ENCODE peak calls at places on chromosomes 6 and 20, in nine cellular contexts. O is breast epithelium, K is H1, C is esophagus squamous epithelium, R is sigmoid colon, E is transverse colon, D is gastrocnemius medialis, J is HCT116, G is A549. Z is an unnamed sample. For H3K4me1, the result is how much of the 10 kb centered on the place peaks cover.

GRCh38 chr6:842141-842540 is 149.2 kb upstream of the EXOC2 start:
- DNase-seq in O (no peak), K (no peak), C (no peak), R (no peak), E (peak), D (no peak), J (no peak), G (no peak), Z (no peak)

GRCh38 chr6:29509711-29510110 is 22.0 kb upstream of the MAS1L start:
- DNase-seq in O (no peak), K (no peak), C (no peak), R (no peak), E (no peak), D (no peak), J (no peak), G (no peak), Z (no peak)

GRCh38 chr6:90162648-90163409 is 133.8 kb downstream of the BACH2 start:
- DNase-seq in O (no peak), K (no peak), C (no peak), R (no peak), E (no peak), D (no peak), J (no peak), G (no peak), Z (no peak)

GRCh38 chr6:157106487-157106886 is 216.8 kb downstream of the TMEM242 start:
- DNase-seq in O (no peak), K (no peak), C (no peak), R (no peak), E (no peak), D (peak), J (peak), G (peak), Z (no peak)

GRCh38 chr6:70388814-70389213 is 24.5 kb upstream of the FAM135A start:
- DNase-seq in O (no peak), K (no peak), C (no peak), R (no peak), E (no peak), D (no peak), J (no peak), G (no peak), Z (no peak)

GRCh38 chr20:10474606-10475184 is 39.6 kb downstream of the SLX4IP start:
- DNase-seq in O (no peak), K (no peak), C (no peak), R (peak), E (no peak), D (peak), J (no peak), G (no peak), Z (peak)

GRCh38 chr20:19552144-19552895 is 205.7 kb upstream of the RIN2 start:
- DNase-seq in O (no peak), K (peak), C (no peak), R (peak), E (no peak), D (no peak), J (no peak), G (peak), Z (no peak)

GRCh38 chr6:155259202-155259601 is 4.6 kb upstream of the CLDN20 start:
- DNase-seq in O (no peak), K (no peak), C (no peak), R (no peak), E (no peak), D (no peak), J (no peak), G (no peak), Z (no peak)

GRCh38 chr6:74044417-74045096 is 348.6 kb downstream of the CD109 start:
- DNase-seq in O (no peak), K (no peak), C (no peak), R (no peak), E (no peak), D (no peak), J (no peak), G (peak), Z (no peak)

GRCh38 chr20:59231124-59231804 is 67.6 kb downstream of the ZNF831 start:
- DNase-seq in O (no peak), K (no peak), C (no peak), R (no peak), E (no peak), D (no peak), J (no peak), G (no peak), Z (no peak)

GRCh38 chr6:134363323-134364039 is 45.6 kb upstream of the SGK1 start:
- DNase-seq in O (no peak), K (no peak), C (no peak), R (no peak), E (no peak), D (no peak), J (peak), G (peak), Z (no peak)

GRCh38 chr6:161212902-161213301 is 61.0 kb downstream of the AGPAT4 start:
- DNase-seq in O (no peak), K (no peak), C (no peak), R (no peak), E (no peak), D (no peak), J (no peak), G (no peak), Z (no peak)

GRCh38 chr6:27296106-27296783 is 15.8 kb downstream of the POM121L2 start:
- DNase-seq in O (no peak), K (peak), C (no peak), R (no peak), E (no peak), D (no peak), J (peak), G (peak), Z (no peak)

GRCh38 chr20:15654208-15654649 is 919.0 kb downstream of the KIF16B start:
- DNase-seq in O (no peak), K (peak), C (no peak), R (no peak), E (peak), D (no peak), J (peak), G (peak), Z (no peak)

GRCh38 chr6:45808917-45809316 is 206.7 kb downstream of the CLIC5 start:
- DNase-seq in O (no peak), K (no peak), C (no peak), R (no peak), E (peak), D (no peak), J (no peak), G (no peak), Z (no peak)

GRCh38 chr6:33987531-33988021 is 158.3 kb downstream of the GRM4 start:
- DNase-seq in O (peak), K (peak), C (no peak), R (no peak), E (peak), D (no peak), J (peak), G (no peak), Z (no peak)

GRCh38 chr20:44326391-44327159 is 10.3 kb upstream of the R3HDML start:
- DNase-seq in O (no peak), K (peak), C (no peak), R (no peak), E (no peak), D (no peak), J (no peak), G (no peak), Z (no peak)

GRCh38 chr20:44288252-44288651 is 22.8 kb downstream of the FITM2 start:
- DNase-seq in O (no peak), K (no peak), C (no peak), R (no peak), E (peak), D (no peak), J (no peak), G (no peak), Z (no peak)

GRCh38 chr6:43926644-43927524 is 156.9 kb downstream of the VEGFA start:
- DNase-seq in O (peak), K (no peak), C (no peak), R (peak), E (peak), D (no peak), J (peak), G (peak), Z (no peak)

GRCh38 chr20:22556565-22557056 is 27.8 kb downstream of the FOXA2 start:
- DNase-seq in O (no peak), K (no peak), C (no peak), R (no peak), E (no peak), D (no peak), J (no peak), G (no peak), Z (no peak)

GRCh38 chr6:157787080-157787479 is 36.0 kb upstream of the SNX9 start:
- DNase-seq in O (no peak), K (no peak), C (no peak), R (no peak), E (peak), D (peak), J (no peak), G (peak), Z (no peak)

GRCh38 chr6:38824243-38824894 is 109.3 kb downstream of the DNAH8 start:
- DNase-seq in O (no peak), K (no peak), C (no peak), R (no peak), E (no peak), D (no peak), J (no peak), G (no peak), Z (no peak)

GRCh38 chr20:16100111-16100510 is 473.1 kb downstream of the KIF16B start:
- DNase-seq in O (no peak), K (no peak), C (no peak), R (no peak), E (no peak), D (no peak), J (no peak), G (no peak), Z (no peak)

GRCh38 chr6:110053395-110054240 is 75.5 kb downstream of the GPR6 start:
- DNase-seq in O (no peak), K (no peak), C (no peak), R (no peak), E (no peak), D (no peak), J (peak), G (peak), Z (no peak)

GRCh38 chr6:105428342-105428957 is 25.6 kb upstream of the PREP start:
- DNase-seq in O (no peak), K (no peak), C (no peak), R (no peak), E (no peak), D (peak), J (peak), G (no peak), Z (no peak)

GRCh38 chr20:4150095-4150492 is 134.7 kb upstream of the RNF24 start:
- DNase-seq in O (peak), K (no peak), C (no peak), R (peak), E (no peak), D (no peak), J (no peak), G (peak), Z (no peak)

GRCh38 chr6:146857960-146858308 is 259.2 kb downstream of the ADGB start:
- DNase-seq in O (no peak), K (peak), C (no peak), R (no peak), E (no peak), D (no peak), J (no peak), G (peak), Z (no peak)

GRCh38 chr20:44748005-44748370 is 2.3 kb downstream of the KCNK15 start:
- DNase-seq in O (no peak), K (no peak), C (no peak), R (no peak), E (no peak), D (no peak), J (peak), G (no peak), Z (no peak)

GRCh38 chr6:72987305-72987704 is 238.0 kb downstream of the KHDC1L start:
- DNase-seq in O (no peak), K (no peak), C (no peak), R (no peak), E (no peak), D (no peak), J (no peak), G (no peak), Z (no peak)

GRCh38 chr20:9353916-9354276 is 160.5 kb upstream of the LAMP5 start:
- DNase-seq in O (no peak), K (no peak), C (no peak), R (no peak), E (no peak), D (no peak), J (no peak), G (no peak), Z (no peak)

GRCh38 chr20:36435799-36436541 is 105.3 kb upstream of the MYL9 start:
- DNase-seq in O (peak), K (peak), C (no peak), R (peak), E (peak), D (peak), J (peak), G (peak), Z (peak)

GRCh38 chr6:77292564-77293546 is 170.4 kb downstream of the HTR1B start:
- DNase-seq in O (no peak), K (no peak), C (no peak), R (no peak), E (no peak), D (no peak), J (peak), G (peak), Z (no peak)

GRCh38 chr6:109306733-109307132 is 75.5 kb downstream of the CD164 start:
- DNase-seq in O (no peak), K (no peak), C (no peak), R (no peak), E (no peak), D (no peak), J (no peak), G (no peak), Z (no peak)

GRCh38 chr6:134984821-134985220 is 34.9 kb upstream of the ALDH8A1 start:
- DNase-seq in O (no peak), K (no peak), C (no peak), R (no peak), E (no peak), D (no peak), J (no peak), G (no peak), Z (no peak)

GRCh38 chr20:45419188-45420091 is 3.5 kb downstream of the PIGT start:
- DNase-seq in O (peak), K (peak), C (no peak), R (peak), E (peak), D (peak), J (no peak), G (peak), Z (peak)

GRCh38 chr6:136677344-136677743 is 114.9 kb downstream of the MAP3K5 start:
- DNase-seq in O (no peak), K (no peak), C (no peak), R (no peak), E (no peak), D (no peak), J (no peak), G (no peak), Z (no peak)

GRCh38 chr20:13995086-13995665 is at the start of gene MACROD2:
- DNase-seq in O (peak), K (peak), C (peak), R (peak), E (peak), D (peak), J (peak), G (peak), Z (peak)

GRCh38 chr6:24925661-24926060 is 10.1 kb downstream of the RIPOR2 start:
- DNase-seq in O (no peak), K (no peak), C (no peak), R (no peak), E (no peak), D (no peak), J (no peak), G (no peak), Z (no peak)

DNA sequence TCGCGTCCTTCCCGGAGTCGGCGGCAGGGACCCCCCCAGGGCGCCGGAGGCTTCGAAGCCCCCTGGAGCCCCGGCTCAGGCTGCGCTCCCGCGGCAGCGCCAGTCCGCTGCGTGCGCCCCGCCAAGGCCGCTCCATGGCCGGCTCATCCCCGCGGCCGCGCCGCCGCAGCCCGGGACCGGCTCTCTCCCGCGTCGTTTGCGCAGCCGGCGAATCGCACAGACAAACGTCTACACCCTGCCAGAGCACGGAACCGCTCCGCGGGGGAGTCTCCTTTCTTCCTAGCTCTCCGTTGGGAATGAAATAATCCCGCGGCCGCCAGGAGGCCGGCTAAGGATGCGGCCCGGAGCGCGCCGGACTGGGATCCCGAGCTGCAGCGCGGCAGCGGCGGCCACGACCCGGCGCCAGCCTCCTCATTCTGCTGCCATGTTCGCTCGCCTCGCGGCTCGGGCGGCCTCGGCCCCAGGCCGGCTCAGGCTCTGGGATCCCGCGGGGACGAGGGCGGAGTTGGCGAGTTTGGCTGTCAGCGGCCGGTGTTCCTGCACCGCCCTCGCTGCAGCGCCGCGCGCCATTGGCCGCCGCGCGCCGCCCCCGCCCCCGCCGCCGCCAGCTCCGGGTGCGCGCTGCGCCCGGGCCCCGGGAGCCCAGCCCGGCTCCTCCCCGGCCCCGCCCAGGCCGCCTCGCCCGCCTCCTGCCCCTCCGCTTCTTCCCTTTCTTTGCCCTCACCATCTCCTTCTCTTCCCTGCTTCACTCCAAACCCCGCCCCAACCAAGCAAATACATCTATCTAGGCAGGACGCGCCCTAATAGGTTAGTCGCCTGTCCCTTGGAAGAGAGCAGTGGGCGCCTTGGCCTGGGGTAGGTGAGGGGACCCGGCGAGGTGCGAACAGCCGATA is at the start of gene GFOD1:
- DNase-seq in O (peak), K (peak), C (peak), R (peak), E (peak), D (peak), J (peak), G (peak), Z (peak)
- TF ChIP-seq POLR2A in O (no peak), K (no peak), C (no peak), R (peak), E (peak), D (peak), J (peak), G (peak), Z (peak)

DNA sequence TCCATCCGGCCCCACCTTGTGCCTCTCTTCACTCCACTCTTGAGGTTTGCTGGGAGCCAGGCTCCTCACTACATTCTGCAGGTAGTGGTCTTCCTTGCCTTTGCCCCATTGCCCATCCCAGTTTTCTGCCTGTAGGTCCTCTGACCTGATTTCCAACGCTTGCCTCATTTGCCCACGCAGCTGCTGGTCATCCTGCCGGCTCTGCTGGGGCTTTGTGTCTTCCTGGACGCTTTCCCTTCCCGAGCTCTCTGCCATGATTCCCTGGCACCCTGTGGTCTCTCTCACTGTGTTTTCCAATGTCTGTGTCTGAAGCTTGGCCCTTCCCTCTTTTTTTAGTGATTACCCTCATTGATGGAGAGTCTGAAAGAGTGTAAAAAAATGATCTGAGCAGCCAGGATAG is 451.6 kb downstream of the UTRN start:
- DNase-seq in O (no peak), K (no peak), C (no peak), R (no peak), E (no peak), D (no peak), J (no peak), G (no peak), Z (no peak)
- H3K4me3 ChIP-seq in O (no peak), K (no peak), C (no peak), R (no peak), E (no peak), D (no peak), J (no peak), G (no peak), Z (no peak)

GRCh38 chr20:34042286-34042685 is 48.6 kb downstream of the RALY start:
- DNase-seq in O (no peak), K (no peak), C (no peak), R (no peak), E (no peak), D (peak), J (no peak), G (no peak), Z (peak)

GRCh38 chr20:34040300-34041015 is 46.7 kb downstream of the RALY start:
- DNase-seq in O (no peak), K (no peak), C (no peak), R (no peak), E (no peak), D (peak), J (no peak), G (no peak), Z (peak)

GRCh38 chr20:34033903-34034302 is 40.2 kb downstream of the RALY start:
- DNase-seq in O (no peak), K (no peak), C (no peak), R (no peak), E (no peak), D (no peak), J (no peak), G (no peak), Z (no peak)

GRCh38 chr20:34037121-34037520 is 43.4 kb downstream of the RALY start:
- DNase-seq in O (no peak), K (no peak), C (no peak), R (no peak), E (no peak), D (no peak), J (no peak), G (no peak), Z (no peak)

DNA sequence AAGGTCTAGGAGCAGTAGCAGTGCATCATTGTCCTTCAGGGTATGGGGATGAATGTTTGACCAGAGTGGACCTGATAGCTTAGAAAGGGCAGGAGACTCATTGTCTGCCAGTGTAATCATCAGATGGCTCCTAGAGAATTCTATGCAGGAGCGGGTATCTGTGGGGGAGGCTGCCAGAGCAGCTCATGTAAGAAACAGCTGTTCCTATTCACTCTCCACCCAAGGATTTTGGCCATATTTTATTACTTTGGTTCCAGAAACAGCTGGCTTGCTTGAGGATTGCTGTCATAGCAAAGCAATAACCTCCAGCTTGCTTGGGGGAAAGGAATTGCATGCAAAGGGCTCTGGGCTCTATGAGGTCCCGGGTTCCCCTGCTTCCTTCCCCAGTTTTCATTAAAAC is 44.1 kb downstream of the RALY start:
- DNase-seq in O (no peak), K (no peak), C (no peak), R (no peak), E (no peak), D (no peak), J (no peak), G (no peak), Z (no peak)
- H3K4me1 ChIP-seq in O (under half), K (under half), C (under half), R (under half), E (under half), D (half or more), J (under half), G (under half), Z (under half)

GRCh38 chr20:31595654-31596411 is 9.3 kb upstream of the ID1 start:
- DNase-seq in O (peak), K (peak), C (no peak), R (peak), E (peak), D (peak), J (peak), G (peak), Z (peak)
- TF ChIP-seq POLR2A in O (no peak), K (no peak), C (no peak), R (peak), E (peak), D (no peak), J (peak), G (peak), Z (peak)